ENCODE peak calls at places on chromosomes 2 and 18, in seven cellular contexts. U is cardiac fibroblast, D is tibial artery, V is GM13977, H is fibroblast of mammary gland, Z is breast epithelium, X is pancreas. K is an unnamed sample.

GRCh38 chr18:50429207-50429948 is 54.5 kb downstream of the SKA1 start:
- DNase-seq in X (no peak), Z (no peak), V (peak; percentile 26), D (no peak), U (peak; percentile 52), H (peak; percentile 25), K (no peak)

GRCh38 chr2:47227532-47228166 is 72.5 kb upstream of the STPG4 start:
- DNase-seq in V (no peak), D (no peak), X (no peak), U (no peak), Z (no peak), H (no peak), K (peak; percentile 5)

GRCh38 chr2:177998996-177999395 is 73.6 kb downstream of the PDE11A start:
- DNase-seq in H (no peak), D (no peak), U (no peak), V (no peak), X (no peak), Z (no peak), K (no peak)

GRCh38 chr2:14420851-14421250 is 211.7 kb upstream of the LRATD1 start:
- DNase-seq in U (peak; percentile 63), Z (no peak), X (no peak), D (no peak), H (peak; percentile 65), V (no peak), K (no peak)

GRCh38 chr2:6856548-6856920 is 9.2 kb downstream of the CMPK2 start:
- DNase-seq in U (no peak), V (no peak), D (no peak), H (no peak), Z (no peak), X (no peak), K (no peak)

GRCh38 chr2:1736997-1737480 is 7.3 kb downstream of the PXDN start:
- DNase-seq in V (no peak), D (no peak), U (peak; percentile 91), Z (no peak), H (peak; percentile 94), X (no peak), K (no peak)

GRCh38 chr2:28926837-28927236 is 32.4 kb downstream of the WDR43 start:
- DNase-seq in V (no peak), Z (no peak), H (peak; percentile 30), D (no peak), U (no peak), X (no peak), K (no peak)

GRCh38 chr2:24122356-24123211 is 550 bp downstream of the PFN4 start:
- DNase-seq in Z (no peak), V (no peak), U (peak; percentile 7), X (no peak), D (no peak), H (no peak), K (no peak)

GRCh38 chr2:8146329-8147048 is 535.4 kb upstream of the ID2 start:
- DNase-seq in H (no peak), X (peak; percentile 40), Z (no peak), D (no peak), V (no peak), U (peak; percentile 39), K (no peak)

GRCh38 chr2:167100526-167100925 is 212.2 kb downstream of the XIRP2 start:
- DNase-seq in H (peak; percentile 20), U (peak; percentile 5), Z (no peak), D (no peak), X (no peak), V (no peak), K (no peak)

GRCh38 chr2:121197369-121198091 is 87.5 kb downstream of the TFCP2L1 start:
- DNase-seq in U (peak; percentile 83), X (no peak), D (peak; percentile 97), Z (peak; percentile 69), H (peak; percentile 65), V (no peak), K (no peak)

GRCh38 chr2:161033059-161033660 is 127.1 kb upstream of the TANK start:
- DNase-seq in D (no peak), V (no peak), H (peak; percentile 38), Z (no peak), U (no peak), X (no peak), K (no peak)

GRCh38 chr2:27591745-27592144 is 8.9 kb downstream of the ZNF512 start:
- DNase-seq in D (no peak), H (no peak), X (no peak), U (peak; percentile 37), V (no peak), Z (no peak), K (no peak)

GRCh38 chr2:137826373-137827372 is 137.6 kb upstream of the HNMT start:
- DNase-seq in X (no peak), H (no peak), Z (no peak), U (no peak), V (peak; percentile 16), D (no peak), K (no peak)

GRCh38 chr2:16824472-16824871 is 158.8 kb upstream of the CYRIA start:
- DNase-seq in U (no peak), H (no peak), Z (no peak), D (no peak), X (no peak), V (no peak), K (no peak)

GRCh38 chr2:130827502-130828251 is 9.0 kb upstream of the ARHGEF4 start:
- DNase-seq in H (peak; percentile 58), D (no peak), X (peak; percentile 37), V (no peak), U (peak; percentile 68), Z (no peak), K (no peak)

GRCh38 chr2:20650412-20650879 is 452 bp downstream of the HS1BP3 start:
- DNase-seq in X (no peak), V (peak; percentile 56), U (peak; percentile 58), Z (no peak), D (no peak), H (peak; percentile 54), K (no peak)

GRCh38 chr2:96549967-96550786 is 13.6 kb downstream of the ARID5A start:
- DNase-seq in D (peak; percentile 66), X (peak; percentile 93), V (peak; percentile 15), U (no peak), H (no peak), Z (no peak), K (no peak)

GRCh38 chr2:171512683-171513082 is 9.6 kb upstream of the CYBRD1 start:
- DNase-seq in Z (no peak), X (no peak), H (no peak), V (no peak), U (no peak), D (no peak), K (no peak)

GRCh38 chr2:212905640-212906201 is 245.7 kb downstream of the IKZF2 start:
- DNase-seq in Z (no peak), V (no peak), U (peak; percentile 90), X (no peak), D (no peak), H (peak; percentile 46), K (no peak)

GRCh38 chr18:50163505-50163904 is 31.4 kb downstream of the MYO5B start:
- DNase-seq in V (no peak), X (no peak), U (no peak), H (no peak), D (no peak), Z (no peak), K (no peak)

GRCh38 chr2:241598487-241598886 is 38.5 kb downstream of the THAP4 start:
- DNase-seq in X (no peak), D (no peak), Z (no peak), H (no peak), U (no peak), V (no peak), K (no peak)
- TF ChIP-seq CTCF in X (no peak), D (no peak), Z (no peak), H (no peak), U (no peak), V (peak; percentile 41), K (peak; percentile 34)

GRCh38 chr2:135905679-135906078 is 29.4 kb upstream of the MCM6 start:
- DNase-seq in D (no peak), V (no peak), U (no peak), X (no peak), Z (no peak), H (no peak), K (no peak)

GRCh38 chr2:135904590-135904989 is 28.3 kb upstream of the MCM6 start:
- DNase-seq in H (peak; percentile 61), X (no peak), D (no peak), V (no peak), U (peak; percentile 67), Z (no peak), K (no peak)

GRCh38 chr2:135898234-135898786 is 22.1 kb upstream of the MCM6 start:
- DNase-seq in Z (no peak), D (no peak), V (no peak), U (no peak), H (no peak), X (no peak), K (no peak)

GRCh38 chr2:135899567-135899966 is 23.3 kb upstream of the MCM6 start:
- DNase-seq in H (no peak), V (no peak), D (no peak), X (no peak), U (no peak), Z (no peak), K (no peak)

DNA sequence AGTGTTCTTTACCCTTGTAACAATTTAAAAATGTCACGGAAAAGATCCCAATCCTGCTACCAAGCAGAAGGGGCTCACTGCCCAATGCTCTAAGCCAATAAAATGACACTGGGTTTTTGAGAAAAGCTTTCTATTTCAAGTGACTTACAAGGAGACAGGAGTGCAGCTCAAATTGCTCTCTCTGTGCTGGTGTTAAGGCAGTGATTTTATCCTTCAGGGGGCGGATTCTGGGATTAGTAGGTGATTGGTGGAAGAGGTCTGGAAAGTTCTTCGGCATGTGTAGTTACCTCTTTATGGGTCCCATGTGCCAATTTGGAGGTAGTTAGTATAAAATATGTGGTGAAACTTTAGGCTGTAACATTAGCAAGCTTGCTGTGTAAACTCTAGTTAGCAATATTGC is 27.4 kb upstream of the MCM6 start:
- DNase-seq in X (no peak), H (no peak), D (no peak), Z (no peak), U (no peak), V (no peak), K (no peak)
- TF ChIP-seq CTCF in X (no peak), H (no peak), D (no peak), Z (no peak), U (no peak), V (no peak), K (no peak)

DNA sequence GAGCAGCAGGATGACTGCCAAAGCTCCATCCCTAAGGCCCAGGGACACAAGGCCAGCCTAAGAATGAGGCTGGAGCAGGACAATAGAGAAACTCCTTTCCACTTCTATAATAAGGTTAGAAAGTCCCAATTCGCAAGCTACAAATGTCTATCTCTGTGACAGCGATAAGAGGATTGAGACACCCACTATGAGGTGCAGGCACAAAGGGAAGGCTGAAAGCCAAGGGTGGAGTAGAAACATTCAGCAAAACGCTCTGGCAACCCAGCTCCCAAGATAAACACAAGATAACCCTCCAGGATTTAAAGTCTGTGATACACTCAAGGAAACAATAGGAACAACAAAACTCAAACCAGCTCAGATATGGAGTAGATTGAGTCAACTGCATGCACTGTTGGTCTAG is 418.0 kb upstream of the UBE2E3 start:
- DNase-seq in D (no peak), H (no peak), V (no peak), X (no peak), U (no peak), Z (no peak), K (no peak)
- TF ChIP-seq CTCF in D (no peak), H (no peak), V (no peak), X (no peak), U (no peak), Z (no peak), K (no peak)

DNA sequence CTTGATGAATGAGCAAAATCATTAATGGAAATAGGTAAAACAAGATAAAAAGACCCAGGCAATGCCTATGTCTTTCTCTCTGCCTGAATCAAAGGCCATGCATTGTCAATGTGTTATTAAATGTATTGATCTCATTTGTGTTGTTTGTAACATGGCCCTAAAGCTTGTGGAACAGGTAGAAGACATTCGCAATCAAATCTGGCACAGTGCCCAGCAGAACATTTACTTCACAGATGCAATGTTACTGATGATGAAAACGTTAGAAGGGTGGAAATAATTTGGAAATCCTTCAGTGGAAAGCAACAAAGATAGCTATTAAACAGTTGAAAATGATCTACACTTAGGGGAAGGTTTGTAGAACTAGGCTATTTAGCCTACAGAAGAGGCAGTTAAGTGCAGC is 368.3 kb downstream of the EPHA4 start:
- DNase-seq in Z (no peak), H (no peak), D (no peak), X (no peak), U (no peak), V (no peak), K (no peak)
- TF ChIP-seq CTCF in Z (no peak), H (no peak), D (no peak), X (no peak), U (no peak), V (no peak), K (no peak)